ENCODE peak calls at places on chromosomes 13 and 19, in ten cellular contexts. A is HFF-Myc, B is sigmoid colon, L is cardiac fibroblast, K is breast epithelium, V is brain microvascular endothelial cell, N is GM23338, P is tibial artery, C is cardiac muscle cell, W is ascending aorta. D is an unnamed sample.

GRCh38 chr19:45729774-45730388 is 815 bp downstream of the FBXO46 start:
- DNase-seq in A (no peak), B (no peak), L (peak), K (no peak), V (no peak), N (peak), P (no peak), C (no peak), W (no peak), D (no peak)

GRCh38 chr19:2111886-2112285 is 15.2 kb downstream of the IZUMO4 start:
- DNase-seq in A (no peak), B (no peak), L (no peak), K (no peak), V (no peak), N (no peak), P (no peak), C (no peak), W (no peak), D (no peak)

GRCh38 chr19:2814426-2814825 is 5.2 kb upstream of the ZNF554 start:
- DNase-seq in A (no peak), B (no peak), L (no peak), K (no peak), V (no peak), N (no peak), P (no peak), C (no peak), W (no peak), D (no peak)

GRCh38 chr13:90738881-90739280 is 608.6 kb upstream of the MIR17HG start:
- DNase-seq in A (no peak), B (no peak), L (no peak), K (no peak), V (no peak), N (no peak), P (no peak), C (no peak), W (no peak), D (peak)

GRCh38 chr19:38665950-38666661 is 18.7 kb downstream of the ACTN4 start:
- DNase-seq in A (no peak), B (peak), L (peak), K (peak), V (no peak), N (peak), P (peak), C (peak), W (peak), D (no peak)

GRCh38 chr19:12064266-12065099 is at the start of gene ZNF844:
- DNase-seq in A (no peak), B (peak), L (peak), K (peak), V (peak), N (peak), P (peak), C (peak), W (peak), D (peak)

GRCh38 chr13:42417624-42418023 is 145.7 kb downstream of the AKAP11 start:
- DNase-seq in A (no peak), B (no peak), L (no peak), K (no peak), V (no peak), N (no peak), P (no peak), C (no peak), W (no peak), D (no peak)

GRCh38 chr19:28793391-28794168 is 419.4 kb downstream of the UQCRFS1 start:
- DNase-seq in A (no peak), B (no peak), L (no peak), K (no peak), V (no peak), N (peak), P (no peak), C (peak), W (no peak), D (no peak)

GRCh38 chr19:16325671-16326400 is 1.2 kb downstream of the KLF2 start:
- DNase-seq in A (no peak), B (peak), L (peak), K (no peak), V (no peak), N (peak), P (no peak), C (peak), W (no peak), D (no peak)

GRCh38 chr13:99640260-99640659 is 139.0 kb downstream of the TM9SF2 start:
- DNase-seq in A (no peak), B (no peak), L (no peak), K (no peak), V (no peak), N (no peak), P (no peak), C (no peak), W (no peak), D (no peak)

GRCh38 chr19:5926641-5927438 is 12.8 kb downstream of the CAPS start:
- DNase-seq in A (peak), B (peak), L (peak), K (peak), V (peak), N (no peak), P (peak), C (no peak), W (peak), D (no peak)

GRCh38 chr13:24279706-24280105 is 29.7 kb upstream of the C1QTNF9 start:
- DNase-seq in A (no peak), B (no peak), L (no peak), K (no peak), V (no peak), N (no peak), P (no peak), C (no peak), W (no peak), D (no peak)

GRCh38 chr13:33285420-33286124 is at the start of gene STARD13:
- DNase-seq in A (peak), B (peak), L (peak), K (peak), V (peak), N (peak), P (peak), C (peak), W (peak), D (peak)
- TF ChIP-seq CTCF in A (peak), B (peak), L (peak), K (peak), V (peak), N (no peak), P (peak), C (peak), W (peak), D (peak)

DNA sequence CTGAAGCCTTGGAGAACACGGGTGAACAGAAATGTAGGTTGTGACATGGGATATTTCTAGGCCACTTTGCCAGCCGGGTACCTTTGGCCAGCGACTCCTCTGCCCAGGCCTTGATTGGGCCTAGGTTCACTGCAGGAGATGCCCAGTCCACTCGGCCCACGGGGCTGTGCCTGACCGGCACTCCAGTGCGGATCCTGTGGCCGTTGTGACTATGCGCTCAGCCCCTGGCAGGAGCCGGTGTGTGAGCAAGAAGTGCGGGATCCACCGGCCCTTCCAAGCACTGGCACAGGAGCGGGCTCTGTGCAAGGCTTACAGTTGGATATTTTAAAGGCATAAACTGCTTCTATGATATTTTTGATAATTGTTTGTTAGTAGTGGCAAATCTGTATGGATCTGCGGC is 1042.5 kb upstream of the PCDH9 start:
- DNase-seq in A (no peak), B (no peak), L (no peak), K (no peak), V (no peak), N (no peak), P (no peak), C (no peak), W (no peak), D (no peak)
- H3K4me3 ChIP-seq in A (no peak), B (no peak), L (no peak), K (no peak), V (no peak), N (no peak), P (no peak), C (no peak), W (no peak), D (no peak)

DNA sequence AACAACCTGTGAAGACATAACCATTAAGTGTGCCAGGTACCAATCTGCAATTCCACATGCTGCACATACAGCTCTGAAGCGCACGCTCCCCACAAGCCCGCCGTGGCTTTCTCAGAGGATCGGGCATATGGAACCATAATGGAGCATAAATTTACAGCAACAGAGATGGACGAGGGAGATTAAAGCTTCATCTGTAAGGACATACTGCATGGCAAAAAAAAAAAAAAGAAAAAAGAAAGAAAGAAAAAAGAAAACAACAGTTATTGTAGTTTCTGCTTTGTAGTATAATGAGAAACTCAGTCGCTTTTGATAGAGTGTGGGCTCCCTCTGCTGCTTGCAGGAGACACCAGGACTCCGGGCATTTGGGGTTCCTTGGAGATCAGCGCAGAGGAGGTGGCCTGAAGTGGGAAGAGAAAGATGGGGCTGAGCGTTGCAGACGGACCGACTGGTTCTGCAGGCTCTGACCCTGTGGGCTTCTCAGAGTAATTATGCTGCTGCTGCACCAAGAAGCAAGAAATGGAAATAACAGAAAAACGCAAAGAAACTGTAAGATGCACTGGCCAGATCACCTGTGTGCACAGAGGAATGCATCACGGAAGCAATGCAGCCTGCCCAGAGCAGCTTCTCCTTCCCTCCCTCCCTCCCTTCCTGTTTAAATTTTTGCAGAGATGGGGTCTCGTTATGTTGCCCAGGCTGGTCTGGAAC is 10.8 kb upstream of the PDCD5 start:
- DNase-seq in A (peak), B (peak), L (peak), K (peak), V (peak), N (peak), P (peak), C (peak), W (no peak), D (peak)
- TF ChIP-seq CTCF in A (peak), B (no peak), L (peak), K (peak), V (peak), N (peak), P (peak), C (peak), W (peak), D (peak)

DNA sequence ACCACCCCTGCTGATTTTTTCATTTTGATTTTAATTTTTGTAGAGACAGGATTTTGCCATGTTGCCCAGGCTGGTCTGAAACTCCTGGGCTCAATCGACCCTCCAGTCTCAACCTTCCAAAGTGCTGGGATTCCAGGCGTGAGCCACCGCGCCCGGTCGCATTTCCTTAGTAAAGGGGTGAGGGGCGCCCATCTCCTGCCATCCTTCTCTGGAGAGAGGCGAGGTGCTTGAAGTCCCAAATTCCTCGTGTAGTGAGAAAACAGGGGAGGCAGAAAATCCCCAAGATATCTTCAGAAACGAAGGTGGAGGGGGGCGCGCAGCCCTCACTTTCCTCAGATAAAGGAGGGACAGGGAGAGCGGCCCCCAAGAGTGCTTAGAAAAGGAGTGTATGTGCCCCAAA is 21.0 kb upstream of the GATAD2A start:
- DNase-seq in A (no peak), B (no peak), L (no peak), K (no peak), V (no peak), N (peak), P (no peak), C (no peak), W (no peak), D (no peak)
- H3K4me3 ChIP-seq in A (peak), B (peak), L (peak), K (peak), V (peak), N (peak), P (peak), C (no peak), W (peak), D (peak)

DNA sequence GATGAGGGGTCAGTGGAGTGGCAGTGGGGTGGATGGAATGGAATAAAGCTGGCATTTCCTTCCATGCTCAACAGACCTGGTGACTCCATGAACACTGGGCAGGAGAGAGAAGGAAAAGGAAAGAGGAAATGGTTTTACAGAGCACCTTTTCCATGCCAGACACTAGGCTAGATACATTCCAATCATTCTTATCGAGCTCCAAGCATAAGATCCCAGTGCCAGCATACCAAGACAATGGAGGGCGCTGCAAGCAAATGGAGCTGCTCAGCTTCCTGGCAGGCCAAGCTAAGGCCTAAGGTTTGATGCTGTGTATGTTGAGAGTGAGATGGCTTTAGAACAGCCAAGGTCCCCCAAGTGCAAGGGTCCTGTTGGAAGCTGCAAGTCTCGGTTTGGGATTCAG is 113.2 kb downstream of the HSPH1 start:
- DNase-seq in A (no peak), B (no peak), L (peak), K (no peak), V (no peak), N (peak), P (no peak), C (no peak), W (peak), D (no peak)
- TF ChIP-seq CTCF in A (no peak), B (no peak), L (no peak), K (no peak), V (no peak), N (no peak), P (no peak), C (no peak), W (no peak), D (no peak)

GRCh38 chr19:47310323-47310722 is 662 bp downstream of the C5AR1 start:
- DNase-seq in A (no peak), B (no peak), L (no peak), K (no peak), V (no peak), N (no peak), P (no peak), C (no peak), W (no peak), D (no peak)
- H3K4me3 ChIP-seq in A (no peak), B (no peak), L (no peak), K (peak), V (no peak), N (no peak), P (peak), C (no peak), W (no peak), D (no peak)

GRCh38 chr19:33248954-33249613 is 23.4 kb upstream of the SLC7A10 start:
- DNase-seq in A (no peak), B (no peak), L (no peak), K (no peak), V (no peak), N (no peak), P (no peak), C (no peak), W (no peak), D (no peak)
- TF ChIP-seq CTCF in A (no peak), B (no peak), L (no peak), K (no peak), V (no peak), N (no peak), P (no peak), C (no peak), W (no peak), D (no peak)

GRCh38 chr13:95643009-95643408 is 1.5 kb downstream of the DZIP1 start:
- DNase-seq in A (no peak), B (no peak), L (no peak), K (no peak), V (no peak), N (peak), P (no peak), C (no peak), W (no peak), D (no peak)

GRCh38 chr13:95641961-95642621 is 2.4 kb downstream of the DZIP1 start:
- DNase-seq in A (no peak), B (peak), L (peak), K (no peak), V (peak), N (peak), P (peak), C (peak), W (peak), D (no peak)

GRCh38 chr13:95643814-95644598 is 500 bp downstream of the DZIP1 start:
- DNase-seq in A (no peak), B (no peak), L (peak), K (no peak), V (peak), N (peak), P (peak), C (peak), W (no peak), D (no peak)

GRCh38 chr13:95643471-95643813 is 1.1 kb downstream of the DZIP1 start:
- DNase-seq in A (no peak), B (no peak), L (peak), K (no peak), V (peak), N (peak), P (no peak), C (peak), W (no peak), D (no peak)

DNA sequence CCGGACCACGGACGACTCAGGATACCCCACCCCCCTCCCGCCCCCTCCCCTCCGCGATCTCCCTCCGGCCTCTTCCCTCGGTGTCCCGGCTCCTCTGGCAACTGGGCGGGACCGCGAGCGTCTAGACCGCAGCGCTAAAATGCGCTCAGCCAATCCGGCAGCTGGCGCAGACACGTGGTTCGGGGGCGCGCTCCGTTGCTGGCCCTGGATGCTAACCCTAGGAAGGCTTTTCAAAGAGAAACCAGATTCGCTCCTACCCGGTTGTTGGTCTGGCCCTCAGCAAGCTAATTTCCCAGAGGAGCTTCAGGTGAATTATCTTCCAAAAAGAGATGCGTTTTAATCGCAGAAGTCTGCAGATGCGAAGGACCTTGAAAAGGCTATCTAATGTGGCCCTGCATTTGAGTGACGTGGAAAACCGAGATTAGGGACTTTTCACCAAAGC is at the start of gene DZIP1:
- DNase-seq in A (peak), B (peak), L (peak), K (peak), V (peak), N (peak), P (peak), C (peak), W (peak), D (peak)
- H3K4me3 ChIP-seq in A (peak), B (peak), L (peak), K (peak), V (peak), N (peak), P (peak), C (peak), W (peak), D (peak)

GRCh38 chr19:44530777-44531176 is 1.3 kb upstream of the CEACAM20 start:
- DNase-seq in A (no peak), B (no peak), L (peak), K (no peak), V (peak), N (no peak), P (no peak), C (no peak), W (no peak), D (no peak)

GRCh38 chr19:44527554-44527953 is 1.9 kb downstream of the CEACAM20 start:
- DNase-seq in A (no peak), B (no peak), L (no peak), K (no peak), V (no peak), N (no peak), P (no peak), C (no peak), W (no peak), D (no peak)

GRCh38 chr19:44532819-44533218 is 3.3 kb upstream of the CEACAM20 start:
- DNase-seq in A (no peak), B (no peak), L (no peak), K (no peak), V (no peak), N (no peak), P (no peak), C (no peak), W (no peak), D (no peak)

GRCh38 chr19:44525721-44526430 is 3.6 kb downstream of the CEACAM20 start:
- DNase-seq in A (no peak), B (no peak), L (no peak), K (no peak), V (no peak), N (peak), P (no peak), C (no peak), W (no peak), D (no peak)

DNA sequence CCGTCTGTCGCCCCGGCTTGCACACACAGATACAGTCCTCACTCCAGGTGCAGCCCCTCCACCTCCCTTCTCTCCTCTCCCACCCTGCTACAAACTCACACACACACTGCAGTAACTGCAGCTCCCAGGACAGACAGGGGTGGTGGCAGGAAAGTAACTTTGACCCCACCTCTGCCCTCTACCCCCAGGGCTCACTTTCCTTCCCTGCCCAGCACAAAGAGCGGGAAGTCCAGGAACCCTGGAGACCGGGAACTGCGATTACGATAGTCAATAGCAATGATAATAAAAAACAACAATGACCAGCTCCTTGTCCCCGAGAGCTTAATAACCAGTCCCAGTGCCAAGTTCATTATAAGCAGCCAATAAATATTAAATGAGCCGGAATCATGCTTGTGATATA is at the start of gene CEACAM20:
- DNase-seq in A (no peak), B (no peak), L (no peak), K (no peak), V (no peak), N (no peak), P (no peak), C (no peak), W (no peak), D (no peak)
- TF ChIP-seq CTCF in A (no peak), B (no peak), L (no peak), K (no peak), V (no peak), N (no peak), P (no peak), C (no peak), W (no peak), D (no peak)

DNA sequence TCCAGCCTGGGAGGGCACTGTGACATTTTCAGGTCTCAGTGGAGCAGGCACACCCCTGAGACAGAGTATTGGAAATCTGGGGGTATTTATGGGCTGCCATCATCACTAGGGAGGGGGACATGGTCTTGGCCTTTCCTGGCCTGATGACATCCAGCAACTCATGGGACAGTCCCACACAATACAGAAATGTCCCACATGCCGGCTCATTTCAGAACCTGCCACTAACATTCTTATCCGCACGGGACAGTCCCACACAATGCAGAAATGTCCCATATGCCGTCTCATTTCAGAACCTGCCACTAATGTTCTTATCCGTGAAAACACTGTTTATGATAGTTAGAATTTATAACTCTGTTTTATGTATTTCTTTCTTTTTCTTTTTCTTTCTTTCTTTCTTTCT is 9.8 kb downstream of the SLC8A2 start:
- DNase-seq in A (no peak), B (no peak), L (no peak), K (no peak), V (no peak), N (no peak), P (no peak), C (no peak), W (no peak), D (no peak)
- H3K4me3 ChIP-seq in A (no peak), B (no peak), L (no peak), K (no peak), V (no peak), N (no peak), P (no peak), C (no peak), W (no peak), D (no peak)

D was measured in astrocyte of the cerebellum.